ENCODE peak calls at places on chromosome 6, in six cellular contexts. I is SHP77, Q is NAMALWA, Z is GM03348, U is GM04504, V is NCI-H69. H is an unnamed sample.

GRCh38 chr6:24720131-24720603 is 1.2 kb upstream of the C6orf62 start:
- DNase-seq in I (peak; percentile 27), V (peak; percentile 70), U (no peak), Z (peak; percentile 67), Q (peak; percentile 72), H (no peak)

GRCh38 chr6:67190733-67191132 is 1444.3 kb upstream of the ADGRB3 start:
- DNase-seq in U (no peak), Z (no peak), Q (no peak), I (no peak), V (no peak), H (no peak)

GRCh38 chr6:47438481-47439347 is 38.9 kb upstream of the CD2AP start:
- DNase-seq in Q (peak; percentile 27), U (no peak), Z (no peak), I (no peak), V (no peak), H (no peak)

GRCh38 chr6:116316772-116317467 is 37.2 kb upstream of the TSPYL1 start:
- DNase-seq in I (no peak), U (no peak), Z (no peak), Q (no peak), V (no peak), H (no peak)

GRCh38 chr6:46191961-46192360 is 21.2 kb upstream of the ENPP5 start:
- DNase-seq in U (peak; percentile 47), V (no peak), Z (peak; percentile 86), Q (no peak), I (no peak), H (no peak)

GRCh38 chr6:106084106-106084963 is 1.8 kb upstream of the PRDM1 start:
- DNase-seq in Z (peak; percentile 62), V (peak; percentile 89), I (peak; percentile 41), Q (peak; percentile 89), U (peak; percentile 74), H (no peak)

GRCh38 chr6:113421997-113422396 is 435.1 kb upstream of the MARCKS start:
- DNase-seq in Q (no peak), I (no peak), V (no peak), Z (no peak), U (no peak), H (no peak)

GRCh38 chr6:75363304-75363703 is 78.7 kb upstream of the TMEM30A start:
- DNase-seq in Z (no peak), U (no peak), V (peak; percentile 7), Q (no peak), I (no peak), H (no peak)

GRCh38 chr6:2509746-2510145 is 241.0 kb downstream of the MYLK4 start:
- DNase-seq in U (no peak), V (peak; percentile 6), I (no peak), Z (no peak), Q (no peak), H (no peak)

GRCh38 chr6:443621-444175 is 52.1 kb downstream of the IRF4 start:
- DNase-seq in V (no peak), U (no peak), I (no peak), Z (no peak), Q (no peak), H (no peak)

GRCh38 chr6:166502453-166502852 is 84.0 kb downstream of the RAMACL start:
- DNase-seq in V (no peak), Z (no peak), U (no peak), Q (no peak), I (no peak), H (no peak)

GRCh38 chr6:38488876-38489275 is 150.9 kb downstream of the BTBD9 start:
- DNase-seq in V (no peak), Z (no peak), I (no peak), Q (no peak), U (no peak), H (no peak)

GRCh38 chr6:133551847-133552331 is 310.7 kb downstream of the EYA4 start:
- DNase-seq in I (no peak), Z (peak; percentile 89), Q (no peak), U (peak; percentile 92), V (no peak), H (no peak)

GRCh38 chr6:9806195-9806594 is 608.7 kb downstream of the TFAP2A start:
- DNase-seq in Z (no peak), U (no peak), V (no peak), Q (peak; percentile 12), I (no peak), H (no peak)

GRCh38 chr6:79420054-79420453 is 117.2 kb downstream of the LCA5 start:
- DNase-seq in V (peak; percentile 55), Q (peak; percentile 8), I (peak; percentile 55), U (no peak), Z (no peak), H (peak; percentile 77)

GRCh38 chr6:168137024-168137423 is 58.0 kb upstream of the FRMD1 start:
- DNase-seq in U (no peak), V (no peak), I (no peak), Z (no peak), Q (no peak), H (no peak)

GRCh38 chr6:160974304-160974771 is 17.2 kb upstream of the MAP3K4 start:
- DNase-seq in V (no peak), Q (no peak), Z (peak; percentile 81), I (peak; percentile 31), U (peak; percentile 100), H (no peak)

GRCh38 chr6:17583811-17584210 is 16.3 kb upstream of the FAM8A1 start:
- DNase-seq in Q (no peak), Z (peak; percentile 42), V (peak; percentile 55), U (no peak), I (no peak), H (no peak)

GRCh38 chr6:43258180-43258579 is 14.9 kb downstream of the TTBK1 start:
- DNase-seq in U (no peak), V (no peak), I (no peak), Q (no peak), Z (no peak), H (no peak)

GRCh38 chr6:113306552-113307145 is 550.5 kb upstream of the MARCKS start:
- DNase-seq in Z (no peak), V (peak; percentile 39), U (no peak), I (no peak), Q (peak; percentile 76), H (no peak)

GRCh38 chr6:36700071-36700811 is 2.6 kb downstream of the RAB44 start:
- DNase-seq in Q (no peak), I (no peak), U (no peak), Z (no peak), V (no peak), H (no peak)

GRCh38 chr6:33419580-33420492 is at the start of gene SYNGAP1:
- DNase-seq in I (peak; percentile 18), V (peak; percentile 89), Z (peak; percentile 61), Q (no peak), U (no peak), H (no peak)

GRCh38 chr6:129131282-129131681 is 248.3 kb downstream of the LAMA2 start:
- DNase-seq in Q (no peak), Z (no peak), U (no peak), V (no peak), I (no peak), H (no peak)

GRCh38 chr6:31038559-31038958 is 28.3 kb downstream of the MUC22 start:
- DNase-seq in V (no peak), U (no peak), I (no peak), Z (no peak), Q (no peak), H (no peak)

GRCh38 chr6:55011034-55011433 is 163.3 kb upstream of the HCRTR2 start:
- DNase-seq in Q (no peak), I (no peak), V (peak; percentile 11), Z (no peak), U (no peak), H (no peak)

GRCh38 chr6:4224082-4224978 is 89.0 kb upstream of the ECI2 start:
- DNase-seq in Q (no peak), I (no peak), V (no peak), Z (no peak), U (no peak), H (no peak)